ENCODE peak calls at places on chromosomes 5 and 9, in four cellular contexts. M, K, P and D are unnamed samples.

GRCh38 chr5:126967808-126968466 is 62.4 kb downstream of the MARCHF3 start:
- DNase-seq in P (no peak), M (no peak), K (no peak), D (peak)

GRCh38 chr9:76395381-76395780 is 1.2 kb upstream of the RFK start:
- DNase-seq in M (no peak), K (no peak), P (no peak), D (no peak)

GRCh38 chr5:142422426-142422825 is 97.6 kb upstream of the SPRY4 start:
- DNase-seq in K (no peak), P (no peak), M (no peak), D (no peak)

GRCh38 chr5:141883184-141883947 is 5.2 kb upstream of the PCDH1 start:
- DNase-seq in P (no peak), K (no peak), M (no peak), D (peak)

GRCh38 chr5:66881475-66882161 is 285.4 kb downstream of the MAST4 start:
- DNase-seq in K (no peak), P (no peak), M (peak), D (no peak)

GRCh38 chr5:91848453-91848852 is 465.3 kb upstream of the ARRDC3 start:
- DNase-seq in K (no peak), P (no peak), M (no peak), D (no peak)

GRCh38 chr5:922745-923472 is 30.2 kb downstream of the TRIP13 start:
- DNase-seq in M (peak), P (no peak), K (no peak), D (no peak)

GRCh38 chr9:134601764-134602163 is 39.8 kb upstream of the COL5A1 start:
- DNase-seq in P (no peak), K (no peak), M (no peak), D (no peak)

GRCh38 chr5:134289509-134290113 is 63.7 kb upstream of the PPP2CA start:
- DNase-seq in P (peak), K (peak), M (peak), D (peak)

GRCh38 chr5:56951131-56951945 is 585 bp downstream of the MIER3 start:
- DNase-seq in K (peak), P (peak), M (peak), D (peak)

GRCh38 chr5:17224858-17225436 is 7.5 kb downstream of the BASP1 start:
- DNase-seq in K (no peak), P (no peak), M (no peak), D (no peak)

GRCh38 chr5:107384256-107384655 is 286.5 kb downstream of the EFNA5 start:
- DNase-seq in M (no peak), P (no peak), K (no peak), D (no peak)

GRCh38 chr9:35079041-35079425 is 709 bp downstream of the FANCG start:
- DNase-seq in P (peak), K (no peak), M (no peak), D (no peak)

GRCh38 chr9:91102269-91102668 is 259.4 kb downstream of the AUH start:
- DNase-seq in P (no peak), M (no peak), K (no peak), D (no peak)

GRCh38 chr5:73286891-73287290 is 113.9 kb downstream of the TMEM174 start:
- DNase-seq in M (no peak), P (no peak), K (no peak), D (no peak)

GRCh38 chr9:37555786-37556185 is 20.4 kb downstream of the FBXO10 start:
- DNase-seq in K (no peak), M (no peak), P (no peak), D (no peak)

GRCh38 chr9:131747352-131747751 is 7.5 kb upstream of the RAPGEF1 start:
- DNase-seq in P (no peak), K (peak), M (no peak), D (peak)

GRCh38 chr5:151721812-151722391 is 35.2 kb upstream of the SPARC start:
- DNase-seq in K (no peak), P (no peak), M (no peak), D (no peak)